ENCODE peak calls at places on chromosomes 7 and 10, in seven cellular contexts. One of them, this sample, is unnamed.
A peak's percentile ranks its signal among the peaks of the same experiment; 100 is the strongest.

GRCh38 chr10:60135020-60135419 is 228.7 kb upstream of the CCDC6 start:
- DNase-seq in left ventricle myocardium inferior: no peak
- DNase-seq in brain microvascular endothelial cell: no peak
- DNase-seq in A549: no peak
- DNase-seq in K562: peak; percentile 68
- DNase-seq in ovary: no peak
- DNase-seq in sigmoid colon: no peak
- DNase-seq in this sample: no peak

GRCh38 chr10:100737359-100738054 is 7.9 kb upstream of the PAX2 start:
- DNase-seq in A549: no peak
- DNase-seq in K562: no peak
- DNase-seq in brain microvascular endothelial cell: no peak
- DNase-seq in ovary: no peak
- DNase-seq in sigmoid colon: no peak
- DNase-seq in left ventricle myocardium inferior: no peak
- DNase-seq in this sample: no peak

GRCh38 chr10:24847476-24847875 is 104.9 kb downstream of the PRTFDC1 start:
- DNase-seq in ovary: no peak
- DNase-seq in left ventricle myocardium inferior: no peak
- DNase-seq in A549: no peak
- DNase-seq in brain microvascular endothelial cell: no peak
- DNase-seq in sigmoid colon: no peak
- DNase-seq in K562: no peak
- DNase-seq in this sample: no peak

GRCh38 chr10:683448-684071 is 5.9 kb downstream of the DIP2C start:
- DNase-seq in brain microvascular endothelial cell: peak; percentile 79
- DNase-seq in ovary: no peak
- DNase-seq in K562: no peak
- DNase-seq in left ventricle myocardium inferior: no peak
- DNase-seq in sigmoid colon: peak; percentile 91
- DNase-seq in A549: peak; percentile 86
- DNase-seq in this sample: no peak

GRCh38 chr7:2665359-2665791 is 22.6 kb upstream of the AMZ1 start:
- DNase-seq in ovary: no peak
- DNase-seq in brain microvascular endothelial cell: no peak
- DNase-seq in left ventricle myocardium inferior: no peak
- DNase-seq in A549: no peak
- DNase-seq in K562: no peak
- DNase-seq in sigmoid colon: no peak
- DNase-seq in this sample: no peak

GRCh38 chr7:17095001-17095574 is 203.4 kb upstream of the AHR start:
- DNase-seq in ovary: no peak
- DNase-seq in A549: peak; percentile 33
- DNase-seq in K562: no peak
- DNase-seq in sigmoid colon: no peak
- DNase-seq in brain microvascular endothelial cell: no peak
- DNase-seq in left ventricle myocardium inferior: no peak
- DNase-seq in this sample: no peak

GRCh38 chr7:125876436-125876835 is 946.8 kb upstream of the POT1 start:
- DNase-seq in brain microvascular endothelial cell: no peak
- DNase-seq in sigmoid colon: no peak
- DNase-seq in K562: no peak
- DNase-seq in A549: no peak
- DNase-seq in ovary: no peak
- DNase-seq in left ventricle myocardium inferior: no peak
- DNase-seq in this sample: no peak

GRCh38 chr7:36192050-36192824 is 39.2 kb downstream of the EEPD1 start:
- DNase-seq in A549: no peak
- DNase-seq in ovary: peak; percentile 49
- DNase-seq in K562: no peak
- DNase-seq in sigmoid colon: peak; percentile 69
- DNase-seq in left ventricle myocardium inferior: no peak
- DNase-seq in brain microvascular endothelial cell: peak; percentile 23
- DNase-seq in this sample: no peak

GRCh38 chr10:33066558-33067236 is 108.7 kb upstream of the ITGB1 start:
- DNase-seq in left ventricle myocardium inferior: no peak
- DNase-seq in ovary: no peak
- DNase-seq in K562: peak; percentile 47
- DNase-seq in A549: peak; percentile 88
- DNase-seq in brain microvascular endothelial cell: peak; percentile 51
- DNase-seq in sigmoid colon: no peak
- DNase-seq in this sample: no peak

GRCh38 chr10:69318997-69319727 is 40.9 kb downstream of the HK1 start:
- DNase-seq in sigmoid colon: peak; percentile 92
- DNase-seq in A549: peak; percentile 34
- DNase-seq in brain microvascular endothelial cell: peak; percentile 59
- DNase-seq in K562: peak; percentile 64
- DNase-seq in ovary: peak; percentile 48
- DNase-seq in left ventricle myocardium inferior: peak; percentile 88
- DNase-seq in this sample: peak; percentile 47

GRCh38 chr7:18126274-18126673 is 98.6 kb upstream of the PRPS1L1 start:
- DNase-seq in sigmoid colon: no peak
- DNase-seq in A549: no peak
- DNase-seq in left ventricle myocardium inferior: no peak
- DNase-seq in brain microvascular endothelial cell: no peak
- DNase-seq in K562: no peak
- DNase-seq in ovary: no peak
- DNase-seq in this sample: no peak

GRCh38 chr7:49643321-49643720 is 130.1 kb upstream of the VWC2 start:
- DNase-seq in brain microvascular endothelial cell: no peak
- DNase-seq in A549: no peak
- DNase-seq in ovary: no peak
- DNase-seq in sigmoid colon: no peak
- DNase-seq in K562: no peak
- DNase-seq in left ventricle myocardium inferior: peak; percentile 51
- DNase-seq in this sample: no peak

GRCh38 chr10:103941801-103942200 is 23.8 kb upstream of the STN1 start:
- DNase-seq in A549: no peak
- DNase-seq in sigmoid colon: no peak
- DNase-seq in left ventricle myocardium inferior: no peak
- DNase-seq in ovary: no peak
- DNase-seq in K562: no peak
- DNase-seq in brain microvascular endothelial cell: no peak
- DNase-seq in this sample: no peak

GRCh38 chr10:75845538-75845937 is 414.1 kb downstream of the LRMDA start:
- DNase-seq in A549: no peak
- DNase-seq in left ventricle myocardium inferior: no peak
- DNase-seq in ovary: no peak
- DNase-seq in brain microvascular endothelial cell: no peak
- DNase-seq in sigmoid colon: no peak
- DNase-seq in K562: no peak
- DNase-seq in this sample: no peak

GRCh38 chr7:32536585-32536984 is 41.3 kb downstream of the AVL9 start:
- DNase-seq in sigmoid colon: no peak
- DNase-seq in K562: no peak
- DNase-seq in left ventricle myocardium inferior: no peak
- DNase-seq in A549: peak; percentile 43
- DNase-seq in ovary: no peak
- DNase-seq in brain microvascular endothelial cell: peak; percentile 49
- DNase-seq in this sample: no peak

GRCh38 chr7:2843711-2844152 is 376 bp downstream of the GNA12 start:
- DNase-seq in K562: no peak
- DNase-seq in ovary: peak; percentile 44
- DNase-seq in A549: peak; percentile 31
- DNase-seq in left ventricle myocardium inferior: no peak
- DNase-seq in sigmoid colon: peak; percentile 81
- DNase-seq in brain microvascular endothelial cell: no peak
- DNase-seq in this sample: peak; percentile 25

GRCh38 chr10:14560274-14560673 is 214.4 kb downstream of the FAM107B start:
- DNase-seq in ovary: no peak
- DNase-seq in K562: no peak
- DNase-seq in brain microvascular endothelial cell: no peak
- DNase-seq in left ventricle myocardium inferior: no peak
- DNase-seq in sigmoid colon: no peak
- DNase-seq in A549: peak; percentile 78
- DNase-seq in this sample: no peak

GRCh38 chr10:96705134-96705533 is 15.2 kb downstream of the PIK3AP1 start:
- DNase-seq in K562: no peak
- DNase-seq in A549: no peak
- DNase-seq in ovary: no peak
- DNase-seq in left ventricle myocardium inferior: no peak
- DNase-seq in sigmoid colon: no peak
- DNase-seq in brain microvascular endothelial cell: no peak
- DNase-seq in this sample: no peak

GRCh38 chr10:88992945-88993537 is 2.4 kb downstream of the FAS start:
- DNase-seq in K562: no peak
- DNase-seq in A549: no peak
- DNase-seq in ovary: no peak
- DNase-seq in sigmoid colon: no peak
- DNase-seq in left ventricle myocardium inferior: no peak
- DNase-seq in brain microvascular endothelial cell: no peak
- DNase-seq in this sample: no peak

GRCh38 chr10:69004821-69005220 is 16.2 kb downstream of the KIFBP start:
- DNase-seq in A549: peak; percentile 47
- DNase-seq in sigmoid colon: no peak
- DNase-seq in brain microvascular endothelial cell: peak; percentile 12
- DNase-seq in K562: peak; percentile 38
- DNase-seq in left ventricle myocardium inferior: no peak
- DNase-seq in ovary: no peak
- DNase-seq in this sample: no peak

DNA sequence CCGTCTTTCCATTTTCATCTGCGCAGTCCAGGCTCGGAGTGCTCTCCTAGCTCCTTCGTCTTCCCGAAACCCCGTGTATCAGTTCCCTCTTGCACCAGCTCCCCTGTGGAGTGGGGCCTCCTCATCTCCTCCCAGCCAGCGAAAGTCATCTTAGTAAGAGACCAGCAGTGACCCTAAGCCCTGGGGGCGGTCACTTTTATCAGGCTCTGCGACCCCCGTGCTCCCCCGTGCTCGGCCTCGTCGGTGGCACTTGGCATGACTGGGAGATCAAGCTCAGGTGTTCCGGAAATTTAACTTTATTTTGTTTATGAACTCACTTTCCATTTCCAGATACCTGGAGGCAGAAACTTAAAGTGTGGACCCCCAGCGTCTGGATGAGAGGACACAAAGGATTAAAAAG is 574 bp upstream of the ECHDC3 start:
- DNase-seq in A549: no peak
- DNase-seq in left ventricle myocardium inferior: no peak
- DNase-seq in ovary: no peak
- DNase-seq in sigmoid colon: no peak
- DNase-seq in K562: no peak
- DNase-seq in brain microvascular endothelial cell: no peak
- DNase-seq in this sample: no peak
- H3K4me3 ChIP-seq in A549: peak overlapping the region; percentile 51
- H3K4me3 ChIP-seq in left ventricle myocardium inferior: peak overlapping the region; percentile 76
- H3K4me3 ChIP-seq in ovary: peak overlapping the region; percentile 42
- H3K4me3 ChIP-seq in sigmoid colon: peak overlapping the region; percentile 23
- H3K4me3 ChIP-seq in K562: no peak overlapping the region
- H3K4me3 ChIP-seq in brain microvascular endothelial cell: peak overlapping the region; percentile 65
- H3K4me3 ChIP-seq in this sample: peak overlapping the region; percentile 41

GRCh38 chr10:22006379-22006884 is 2.9 kb upstream of the DNAJC1 start:
- DNase-seq in K562: no peak
- DNase-seq in A549: no peak
- DNase-seq in ovary: no peak
- DNase-seq in sigmoid colon: no peak
- DNase-seq in brain microvascular endothelial cell: no peak
- DNase-seq in left ventricle myocardium inferior: no peak
- DNase-seq in this sample: no peak

GRCh38 chr10:22003111-22003963 is at the start of gene DNAJC1:
- DNase-seq in ovary: peak; percentile 96
- DNase-seq in brain microvascular endothelial cell: peak; percentile 93
- DNase-seq in sigmoid colon: peak; percentile 98
- DNase-seq in K562: peak; percentile 96
- DNase-seq in A549: peak; percentile 96
- DNase-seq in left ventricle myocardium inferior: peak; percentile 99
- DNase-seq in this sample: peak; percentile 95

GRCh38 chr10:22005763-22006162 is 2.2 kb upstream of the DNAJC1 start:
- DNase-seq in A549: no peak
- DNase-seq in brain microvascular endothelial cell: no peak
- DNase-seq in K562: no peak
- DNase-seq in left ventricle myocardium inferior: no peak
- DNase-seq in sigmoid colon: no peak
- DNase-seq in ovary: no peak
- DNase-seq in this sample: no peak

GRCh38 chr10:22002531-22003110 is 909 bp downstream of the DNAJC1 start:
- DNase-seq in ovary: no peak
- DNase-seq in brain microvascular endothelial cell: peak; percentile 37
- DNase-seq in A549: peak; percentile 13
- DNase-seq in left ventricle myocardium inferior: no peak
- DNase-seq in K562: no peak
- DNase-seq in sigmoid colon: no peak
- DNase-seq in this sample: no peak

GRCh38 chr10:22003964-22004281 is 393 bp upstream of the DNAJC1 start:
- DNase-seq in sigmoid colon: no peak
- DNase-seq in brain microvascular endothelial cell: no peak
- DNase-seq in left ventricle myocardium inferior: no peak
- DNase-seq in ovary: no peak
- DNase-seq in A549: no peak
- DNase-seq in K562: no peak
- DNase-seq in this sample: no peak
- H3K27ac ChIP-seq in sigmoid colon: peak overlapping the region; percentile 97
- H3K27ac ChIP-seq in brain microvascular endothelial cell: no peak overlapping the region
- H3K27ac ChIP-seq in left ventricle myocardium inferior: peak overlapping the region; percentile 97
- H3K27ac ChIP-seq in ovary: no peak overlapping the region
- H3K27ac ChIP-seq in A549: peak overlapping the region; percentile 91
- H3K27ac ChIP-seq in K562: peak overlapping the region; percentile 87
- H3K27ac ChIP-seq in this sample: peak overlapping the region; percentile 80

GRCh38 chr7:157000047-157000726 is 10.3 kb downstream of the MNX1 start:
- DNase-seq in sigmoid colon: no peak
- DNase-seq in A549: no peak
- DNase-seq in ovary: no peak
- DNase-seq in left ventricle myocardium inferior: no peak
- DNase-seq in K562: peak; percentile 63
- DNase-seq in brain microvascular endothelial cell: no peak
- DNase-seq in this sample: no peak
- H3K4me3 ChIP-seq in sigmoid colon: no peak overlapping the region
- H3K4me3 ChIP-seq in A549: peak overlapping the region; percentile 77
- H3K4me3 ChIP-seq in ovary: peak overlapping the region; percentile 19
- H3K4me3 ChIP-seq in left ventricle myocardium inferior: peak overlapping the region; percentile 62
- H3K4me3 ChIP-seq in K562: peak overlapping the region; percentile 42
- H3K4me3 ChIP-seq in brain microvascular endothelial cell: peak overlapping the region; percentile 12
- H3K4me3 ChIP-seq in this sample: no peak overlapping the region

DNA sequence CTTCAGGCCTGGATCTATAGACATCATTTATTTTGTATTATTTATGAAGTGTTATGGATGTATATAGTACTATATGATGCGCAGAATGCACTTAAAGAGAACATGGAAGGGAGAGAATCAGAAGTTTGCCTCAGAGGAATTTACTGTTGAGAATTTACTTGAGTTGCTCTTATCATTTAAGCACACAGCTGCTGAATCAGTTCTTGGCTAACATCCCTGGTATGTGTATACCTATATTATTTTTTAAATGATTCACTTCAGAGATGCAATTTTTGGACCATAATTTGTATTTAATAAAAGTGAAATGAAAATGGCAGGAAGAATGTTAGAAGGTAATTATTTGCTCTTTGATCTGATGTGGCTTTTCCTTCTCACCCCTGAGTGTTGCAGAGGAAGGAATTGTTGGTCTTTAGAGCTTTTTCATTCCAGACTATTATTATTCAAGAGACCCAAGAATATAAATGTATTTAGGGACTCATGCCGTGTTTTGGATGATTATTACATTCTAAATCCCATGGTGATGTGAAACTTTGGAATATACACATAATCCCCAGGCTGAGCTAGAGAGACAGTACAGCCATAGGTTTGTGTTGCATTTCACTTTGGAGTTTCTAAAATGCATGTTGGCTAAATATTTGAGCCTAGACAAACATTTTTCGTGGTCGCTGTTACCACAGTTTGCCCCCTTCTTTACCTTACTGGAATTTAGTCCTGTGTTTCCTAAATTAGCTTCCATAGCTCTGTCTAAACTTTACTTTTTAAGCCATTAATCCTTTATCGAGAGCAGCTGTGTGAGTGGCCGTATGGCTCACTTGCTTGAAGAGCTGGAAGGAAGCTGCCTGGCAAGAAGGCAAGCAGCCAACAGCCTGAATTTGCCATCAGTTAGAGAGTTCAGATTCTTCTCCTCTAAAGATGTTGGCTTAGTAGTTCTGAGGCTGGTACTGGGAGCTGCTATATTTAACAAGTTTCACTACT is 191.8 kb downstream of the BICC1 start:
- DNase-seq in sigmoid colon: no peak
- DNase-seq in ovary: no peak
- DNase-seq in left ventricle myocardium inferior: no peak
- DNase-seq in A549: no peak
- DNase-seq in brain microvascular endothelial cell: peak; percentile 61
- DNase-seq in K562: no peak
- DNase-seq in this sample: no peak
- H3K27ac ChIP-seq in sigmoid colon: no peak overlapping the region
- H3K27ac ChIP-seq in ovary: no peak overlapping the region
- H3K27ac ChIP-seq in left ventricle myocardium inferior: no peak overlapping the region
- H3K27ac ChIP-seq in A549: peak overlapping the region; percentile 70
- H3K27ac ChIP-seq in brain microvascular endothelial cell: peak overlapping the region; percentile 24
- H3K27ac ChIP-seq in K562: no peak overlapping the region
- H3K27ac ChIP-seq in this sample: no peak overlapping the region

This sample was measured in WERI-Rb-1.